ENCODE peak calls at places on chromosomes 12 and 14, in eight cellular contexts. One of them, this sample, is unnamed.

GRCh38 chr12:16345105-16345504 is 2.3 kb upstream of the MGST1 start:
- DNase-seq in A549: no peak
- DNase-seq in GM12865: no peak
- DNase-seq in breast epithelium: no peak
- DNase-seq in CD4-positive, alpha-beta T cell: no peak
- DNase-seq in retinal pigment epithelial cell: no peak
- DNase-seq in cardiac fibroblast: no peak
- DNase-seq in HFF-Myc: no peak
- DNase-seq in this sample: no peak

GRCh38 chr12:9344540-9344939 is 136.3 kb upstream of the PZP start:
- DNase-seq in GM12865: no peak
- DNase-seq in breast epithelium: no peak
- DNase-seq in A549: no peak
- DNase-seq in retinal pigment epithelial cell: peak; percentile 18
- DNase-seq in HFF-Myc: no peak
- DNase-seq in CD4-positive, alpha-beta T cell: no peak
- DNase-seq in cardiac fibroblast: peak; percentile 27
- DNase-seq in this sample: no peak

GRCh38 chr12:129544716-129545115 is 359.1 kb downstream of the TMEM132D start:
- DNase-seq in breast epithelium: no peak
- DNase-seq in A549: no peak
- DNase-seq in HFF-Myc: no peak
- DNase-seq in CD4-positive, alpha-beta T cell: no peak
- DNase-seq in GM12865: no peak
- DNase-seq in retinal pigment epithelial cell: no peak
- DNase-seq in cardiac fibroblast: no peak
- DNase-seq in this sample: no peak

GRCh38 chr12:93742086-93742934 is 65.1 kb downstream of the CRADD start:
- DNase-seq in GM12865: peak; percentile 75
- DNase-seq in HFF-Myc: peak; percentile 26
- DNase-seq in A549: peak; percentile 71
- DNase-seq in breast epithelium: peak; percentile 78
- DNase-seq in retinal pigment epithelial cell: no peak
- DNase-seq in cardiac fibroblast: peak; percentile 85
- DNase-seq in CD4-positive, alpha-beta T cell: peak; percentile 23
- DNase-seq in this sample: peak; percentile 80

GRCh38 chr14:33404054-33404453 is 465.4 kb downstream of the NPAS3 start:
- DNase-seq in GM12865: no peak
- DNase-seq in cardiac fibroblast: peak; percentile 90
- DNase-seq in HFF-Myc: peak; percentile 63
- DNase-seq in breast epithelium: no peak
- DNase-seq in CD4-positive, alpha-beta T cell: no peak
- DNase-seq in retinal pigment epithelial cell: peak; percentile 82
- DNase-seq in A549: no peak
- DNase-seq in this sample: no peak

GRCh38 chr14:77375164-77375950 is 1.5 kb downstream of the TMED8 start:
- DNase-seq in cardiac fibroblast: no peak
- DNase-seq in retinal pigment epithelial cell: no peak
- DNase-seq in A549: no peak
- DNase-seq in HFF-Myc: no peak
- DNase-seq in GM12865: peak; percentile 52
- DNase-seq in CD4-positive, alpha-beta T cell: no peak
- DNase-seq in breast epithelium: no peak
- DNase-seq in this sample: no peak

GRCh38 chr14:98325761-98326160 is 946.2 kb downstream of the BCL11B start:
- DNase-seq in A549: no peak
- DNase-seq in CD4-positive, alpha-beta T cell: no peak
- DNase-seq in breast epithelium: no peak
- DNase-seq in cardiac fibroblast: no peak
- DNase-seq in HFF-Myc: no peak
- DNase-seq in retinal pigment epithelial cell: no peak
- DNase-seq in GM12865: no peak
- DNase-seq in this sample: no peak

GRCh38 chr12:130192667-130193345 is 30.5 kb downstream of the FZD10 start:
- DNase-seq in breast epithelium: no peak
- DNase-seq in retinal pigment epithelial cell: no peak
- DNase-seq in A549: no peak
- DNase-seq in GM12865: no peak
- DNase-seq in HFF-Myc: no peak
- DNase-seq in cardiac fibroblast: no peak
- DNase-seq in CD4-positive, alpha-beta T cell: no peak
- DNase-seq in this sample: no peak

GRCh38 chr14:95514131-95515079 is 2.0 kb downstream of the SYNE3 start:
- DNase-seq in A549: no peak
- DNase-seq in breast epithelium: no peak
- DNase-seq in retinal pigment epithelial cell: no peak
- DNase-seq in HFF-Myc: no peak
- DNase-seq in GM12865: no peak
- DNase-seq in cardiac fibroblast: no peak
- DNase-seq in CD4-positive, alpha-beta T cell: no peak
- DNase-seq in this sample: no peak

GRCh38 chr12:56714431-56714929 is 10.6 kb downstream of the NACA start:
- DNase-seq in A549: no peak
- DNase-seq in CD4-positive, alpha-beta T cell: no peak
- DNase-seq in GM12865: no peak
- DNase-seq in retinal pigment epithelial cell: no peak
- DNase-seq in cardiac fibroblast: no peak
- DNase-seq in breast epithelium: no peak
- DNase-seq in HFF-Myc: no peak
- DNase-seq in this sample: no peak

GRCh38 chr12:98388126-98388525 is 127.3 kb upstream of the TMPO start:
- DNase-seq in HFF-Myc: no peak
- DNase-seq in CD4-positive, alpha-beta T cell: no peak
- DNase-seq in A549: no peak
- DNase-seq in retinal pigment epithelial cell: peak; percentile 54
- DNase-seq in GM12865: no peak
- DNase-seq in breast epithelium: no peak
- DNase-seq in cardiac fibroblast: no peak
- DNase-seq in this sample: no peak

GRCh38 chr12:110844551-110845395 is 2.0 kb upstream of the CCDC63 start:
- DNase-seq in breast epithelium: no peak
- DNase-seq in CD4-positive, alpha-beta T cell: no peak
- DNase-seq in retinal pigment epithelial cell: no peak
- DNase-seq in GM12865: no peak
- DNase-seq in cardiac fibroblast: peak; percentile 74
- DNase-seq in HFF-Myc: no peak
- DNase-seq in A549: no peak
- DNase-seq in this sample: no peak

GRCh38 chr14:69107407-69108003 is 45.4 kb downstream of the DCAF5 start:
- DNase-seq in GM12865: peak; percentile 68
- DNase-seq in retinal pigment epithelial cell: no peak
- DNase-seq in A549: peak; percentile 55
- DNase-seq in CD4-positive, alpha-beta T cell: no peak
- DNase-seq in HFF-Myc: peak; percentile 67
- DNase-seq in cardiac fibroblast: peak; percentile 79
- DNase-seq in breast epithelium: no peak
- DNase-seq in this sample: peak; percentile 46

GRCh38 chr12:105704788-105705187 is 374.3 kb downstream of the C12orf75 start:
- DNase-seq in HFF-Myc: no peak
- DNase-seq in retinal pigment epithelial cell: no peak
- DNase-seq in CD4-positive, alpha-beta T cell: no peak
- DNase-seq in breast epithelium: no peak
- DNase-seq in GM12865: no peak
- DNase-seq in A549: no peak
- DNase-seq in cardiac fibroblast: no peak
- DNase-seq in this sample: no peak

GRCh38 chr12:26798013-26798412 is 35.0 kb downstream of the ITPR2 start:
- DNase-seq in cardiac fibroblast: peak; percentile 45
- DNase-seq in HFF-Myc: peak; percentile 46
- DNase-seq in GM12865: no peak
- DNase-seq in A549: no peak
- DNase-seq in breast epithelium: no peak
- DNase-seq in retinal pigment epithelial cell: no peak
- DNase-seq in CD4-positive, alpha-beta T cell: no peak
- DNase-seq in this sample: no peak

GRCh38 chr12:52243774-52244614 is 11.0 kb downstream of the KRT7 start:
- DNase-seq in GM12865: peak; percentile 90
- DNase-seq in cardiac fibroblast: peak; percentile 91
- DNase-seq in A549: peak; percentile 93
- DNase-seq in HFF-Myc: peak; percentile 92
- DNase-seq in CD4-positive, alpha-beta T cell: peak; percentile 44
- DNase-seq in retinal pigment epithelial cell: no peak
- DNase-seq in breast epithelium: peak; percentile 92
- DNase-seq in this sample: peak; percentile 56

GRCh38 chr12:123389560-123390351 is 5.8 kb downstream of the KMT5A start:
- DNase-seq in CD4-positive, alpha-beta T cell: no peak
- DNase-seq in HFF-Myc: no peak
- DNase-seq in retinal pigment epithelial cell: no peak
- DNase-seq in cardiac fibroblast: peak; percentile 22
- DNase-seq in GM12865: peak; percentile 56
- DNase-seq in A549: peak; percentile 53
- DNase-seq in breast epithelium: no peak
- DNase-seq in this sample: no peak

GRCh38 chr12:23600936-23601335 is 348.5 kb downstream of the SOX5 start:
- DNase-seq in breast epithelium: no peak
- DNase-seq in A549: no peak
- DNase-seq in retinal pigment epithelial cell: no peak
- DNase-seq in GM12865: no peak
- DNase-seq in cardiac fibroblast: no peak
- DNase-seq in CD4-positive, alpha-beta T cell: no peak
- DNase-seq in HFF-Myc: no peak
- DNase-seq in this sample: no peak

GRCh38 chr12:103495158-103495782 is 498 bp downstream of the C12orf42 start:
- DNase-seq in GM12865: peak; percentile 76
- DNase-seq in breast epithelium: no peak
- DNase-seq in HFF-Myc: no peak
- DNase-seq in cardiac fibroblast: no peak
- DNase-seq in CD4-positive, alpha-beta T cell: peak; percentile 20
- DNase-seq in A549: peak; percentile 36
- DNase-seq in retinal pigment epithelial cell: no peak
- DNase-seq in this sample: no peak

GRCh38 chr12:66896797-66897196 is 217.9 kb upstream of the GRIP1 start:
- DNase-seq in breast epithelium: no peak
- DNase-seq in CD4-positive, alpha-beta T cell: no peak
- DNase-seq in retinal pigment epithelial cell: no peak
- DNase-seq in GM12865: no peak
- DNase-seq in HFF-Myc: no peak
- DNase-seq in A549: no peak
- DNase-seq in cardiac fibroblast: no peak
- DNase-seq in this sample: no peak

GRCh38 chr12:41515953-41516352 is 327.8 kb downstream of the PDZRN4 start:
- DNase-seq in GM12865: no peak
- DNase-seq in retinal pigment epithelial cell: no peak
- DNase-seq in breast epithelium: no peak
- DNase-seq in A549: no peak
- DNase-seq in HFF-Myc: no peak
- DNase-seq in CD4-positive, alpha-beta T cell: no peak
- DNase-seq in cardiac fibroblast: no peak
- DNase-seq in this sample: no peak

GRCh38 chr12:68477256-68477655 is 133.4 kb upstream of the RAP1B start:
- DNase-seq in CD4-positive, alpha-beta T cell: no peak
- DNase-seq in retinal pigment epithelial cell: no peak
- DNase-seq in GM12865: no peak
- DNase-seq in breast epithelium: no peak
- DNase-seq in cardiac fibroblast: no peak
- DNase-seq in A549: no peak
- DNase-seq in HFF-Myc: no peak
- DNase-seq in this sample: no peak

DNA sequence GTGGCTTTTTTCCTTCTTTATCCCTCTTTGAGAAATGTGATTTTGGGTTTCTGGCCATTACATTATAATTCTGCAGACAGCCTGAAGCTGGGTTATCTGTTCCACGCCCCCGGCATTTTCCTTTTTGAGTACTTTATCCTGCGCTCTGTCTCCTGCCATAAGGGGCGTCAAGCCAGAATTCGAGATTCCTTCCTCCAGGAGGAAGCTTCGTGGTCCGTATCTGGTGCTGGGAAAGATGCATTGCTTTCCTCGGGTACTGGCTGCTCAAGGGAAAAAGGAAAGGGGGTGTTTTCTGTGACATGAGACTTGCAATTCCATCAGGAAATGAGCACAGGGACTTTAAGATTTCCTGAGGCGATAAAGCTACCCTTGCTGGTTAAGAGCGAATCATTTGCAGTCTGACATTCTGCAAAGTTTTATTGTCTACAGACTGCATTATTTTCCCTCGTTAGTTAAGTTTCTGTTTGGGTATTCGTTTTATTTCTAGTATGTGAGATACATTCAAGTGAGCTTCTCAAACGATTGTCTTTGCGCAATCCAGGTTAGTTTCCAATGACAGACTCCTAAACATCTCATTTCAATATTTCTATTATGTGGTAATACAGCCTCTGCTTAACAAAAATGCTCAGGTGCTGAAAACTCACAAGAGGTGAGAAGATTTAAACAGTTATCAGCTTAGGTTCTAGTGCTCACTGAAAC is 706 bp downstream of the AKAP5 start:
- DNase-seq in A549: peak; percentile 58
- DNase-seq in cardiac fibroblast: peak; percentile 65
- DNase-seq in HFF-Myc: no peak
- DNase-seq in GM12865: no peak
- DNase-seq in retinal pigment epithelial cell: no peak
- DNase-seq in breast epithelium: no peak
- DNase-seq in CD4-positive, alpha-beta T cell: no peak
- DNase-seq in this sample: peak; percentile 47
- TF ChIP-seq CTCF in A549: no peak
- TF ChIP-seq CTCF in cardiac fibroblast: peak; percentile 21
- TF ChIP-seq CTCF in HFF-Myc: peak; percentile 32
- TF ChIP-seq CTCF in GM12865: no peak
- TF ChIP-seq CTCF in retinal pigment epithelial cell: no peak
- TF ChIP-seq CTCF in breast epithelium: no peak
- TF ChIP-seq CTCF in CD4-positive, alpha-beta T cell: no peak
- TF ChIP-seq CTCF in this sample: peak; percentile 6

DNA sequence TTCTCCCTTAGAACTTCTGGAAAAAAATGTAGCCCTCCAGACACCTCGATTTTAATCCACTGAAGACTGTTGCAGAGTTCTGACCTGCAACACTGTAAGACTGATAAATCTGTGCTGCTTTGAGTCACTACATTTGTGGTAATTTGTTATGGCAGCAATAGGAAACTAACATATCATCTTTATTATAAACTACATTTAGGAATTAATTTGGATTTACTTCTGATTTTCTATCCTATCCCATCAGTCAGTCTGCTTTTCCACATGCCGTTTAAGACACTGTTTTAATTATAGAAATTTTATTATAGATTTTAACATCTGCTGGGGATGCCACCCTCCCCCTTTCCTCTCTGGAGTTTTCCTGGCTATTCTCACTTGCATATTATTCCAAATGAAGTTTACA is 375.2 kb downstream of the DUSP6 start:
- DNase-seq in GM12865: no peak
- DNase-seq in CD4-positive, alpha-beta T cell: no peak
- DNase-seq in cardiac fibroblast: no peak
- DNase-seq in HFF-Myc: no peak
- DNase-seq in A549: no peak
- DNase-seq in retinal pigment epithelial cell: no peak
- DNase-seq in breast epithelium: no peak
- DNase-seq in this sample: no peak
- TF ChIP-seq CTCF in GM12865: no peak
- TF ChIP-seq CTCF in CD4-positive, alpha-beta T cell: no peak
- TF ChIP-seq CTCF in cardiac fibroblast: no peak
- TF ChIP-seq CTCF in HFF-Myc: no peak
- TF ChIP-seq CTCF in A549: no peak
- TF ChIP-seq CTCF in retinal pigment epithelial cell: no peak
- TF ChIP-seq CTCF in breast epithelium: no peak
- TF ChIP-seq CTCF in this sample: no peak

GRCh38 chr12:12072064-12072760 is 1.5 kb downstream of the BCL2L14 start:
- DNase-seq in retinal pigment epithelial cell: no peak
- DNase-seq in cardiac fibroblast: no peak
- DNase-seq in A549: no peak
- DNase-seq in CD4-positive, alpha-beta T cell: peak; percentile 1
- DNase-seq in GM12865: peak; percentile 70
- DNase-seq in breast epithelium: no peak
- DNase-seq in HFF-Myc: no peak
- DNase-seq in this sample: no peak
- TF ChIP-seq CTCF in retinal pigment epithelial cell: no peak
- TF ChIP-seq CTCF in cardiac fibroblast: no peak
- TF ChIP-seq CTCF in A549: no peak
- TF ChIP-seq CTCF in CD4-positive, alpha-beta T cell: no peak
- TF ChIP-seq CTCF in GM12865: peak; percentile 14
- TF ChIP-seq CTCF in breast epithelium: no peak
- TF ChIP-seq CTCF in HFF-Myc: no peak
- TF ChIP-seq CTCF in this sample: no peak

GRCh38 chr12:6620137-6620884 is 13.1 kb upstream of the CHD4 start:
- DNase-seq in breast epithelium: no peak
- DNase-seq in A549: no peak
- DNase-seq in CD4-positive, alpha-beta T cell: no peak
- DNase-seq in GM12865: no peak
- DNase-seq in cardiac fibroblast: peak; percentile 72
- DNase-seq in HFF-Myc: no peak
- DNase-seq in retinal pigment epithelial cell: no peak
- DNase-seq in this sample: no peak
- TF ChIP-seq CTCF in breast epithelium: no peak
- TF ChIP-seq CTCF in A549: no peak
- TF ChIP-seq CTCF in CD4-positive, alpha-beta T cell: peak; percentile 75
- TF ChIP-seq CTCF in GM12865: no peak
- TF ChIP-seq CTCF in cardiac fibroblast: peak; percentile 62
- TF ChIP-seq CTCF in HFF-Myc: peak; percentile 45
- TF ChIP-seq CTCF in retinal pigment epithelial cell: peak; percentile 69
- TF ChIP-seq CTCF in this sample: no peak

This sample was measured in ovary.